ENCODE peak calls at places on chromosomes 6 and 20, in four cellular contexts. M, J, O and L are unnamed samples.
A peak's percentile ranks its signal among the peaks of the same experiment; 100 is the strongest.

GRCh38 chr6:8110725-8111124 is 8.4 kb upstream of the EEF1E1 start:
- DNase-seq in J (no peak), O (no peak), M (peak; percentile 85), L (no peak)

GRCh38 chr6:97440590-97441176 is 157.7 kb upstream of the MMS22L start:
- DNase-seq in M (peak; percentile 54), J (no peak), O (peak; percentile 3), L (peak; percentile 10)

GRCh38 chr20:51668515-51668914 is 99.7 kb downstream of the ATP9A start:
- DNase-seq in J (no peak), O (no peak), M (no peak), L (no peak)

GRCh38 chr20:47610247-47610944 is 108.7 kb downstream of the NCOA3 start:
- DNase-seq in J (no peak), M (no peak), O (peak; percentile 48), L (peak; percentile 93)

GRCh38 chr20:61477366-61477966 is 225.4 kb downstream of the CDH4 start:
- DNase-seq in J (no peak), M (no peak), O (no peak), L (no peak)

GRCh38 chr20:57791178-57791945 is 81.5 kb upstream of the PMEPA1 start:
- DNase-seq in O (no peak), M (no peak), J (no peak), L (no peak)

GRCh38 chr20:64064145-64064698 is 1.2 kb downstream of the TCEA2 start:
- DNase-seq in J (no peak), M (no peak), O (no peak), L (no peak)

GRCh38 chr6:167153523-167153959 is 4.2 kb downstream of the GPR31 start:
- DNase-seq in O (no peak), M (peak; percentile 15), J (no peak), L (peak; percentile 35)

GRCh38 chr6:26331809-26332226 is 33.2 kb upstream of the BTN3A2 start:
- DNase-seq in O (no peak), M (no peak), J (no peak), L (no peak)

GRCh38 chr6:36829919-36830544 is 9.2 kb downstream of the CPNE5 start:
- DNase-seq in O (no peak), J (no peak), M (peak; percentile 98), L (peak; percentile 82)

GRCh38 chr6:13447949-13448724 is 39.3 kb downstream of the GFOD1 start:
- DNase-seq in O (no peak), M (no peak), J (no peak), L (peak; percentile 31)

GRCh38 chr20:52801628-52802006 is 170.5 kb upstream of the TSHZ2 start:
- DNase-seq in M (no peak), O (no peak), J (no peak), L (no peak)

GRCh38 chr20:36400901-36401300 is 94.8 kb downstream of the DLGAP4 start:
- DNase-seq in O (no peak), J (no peak), M (no peak), L (no peak)

GRCh38 chr20:16201191-16201590 is 372.1 kb downstream of the KIF16B start:
- DNase-seq in O (no peak), M (no peak), J (no peak), L (no peak)

GRCh38 chr6:20879526-20879925 is 345.3 kb downstream of the CDKAL1 start:
- DNase-seq in M (peak; percentile 37), O (no peak), J (no peak), L (peak; percentile 78)
- TF ChIP-seq MAX in M (no peak), O (no peak), J (no peak), L (no peak)

GRCh38 chr6:44044154-44044539 is 83.1 kb downstream of the MRPL14 start:
- DNase-seq in M (peak; percentile 57), J (no peak), O (no peak), L (no peak)
- TF ChIP-seq JUN in M (no peak), J (no peak), O (no peak), L (no peak)

DNA sequence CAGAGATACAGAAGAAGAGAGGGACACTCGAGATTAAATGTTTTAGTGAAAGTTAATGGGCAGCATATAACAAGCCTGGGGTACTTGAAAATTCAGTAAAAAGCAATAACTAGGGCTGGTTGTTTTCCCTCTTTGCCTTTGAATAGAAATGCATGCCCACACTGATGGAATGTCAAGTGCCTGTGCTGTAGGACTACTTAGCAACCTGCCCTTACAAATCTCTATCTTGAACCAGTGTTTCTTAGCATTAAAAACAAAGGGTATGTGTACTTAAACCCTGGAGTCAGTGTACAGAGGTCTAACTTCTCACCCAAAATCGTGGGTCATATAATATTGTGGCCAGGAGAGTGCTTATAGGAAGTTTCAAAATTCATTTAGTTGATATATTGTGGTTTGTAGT is 37.1 kb downstream of the RNF144B start:
- DNase-seq in J (no peak), M (no peak), O (no peak), L (no peak)
- TF ChIP-seq POLR2AphosphoS5 in J (no peak), M (no peak), O (no peak), L (no peak)

DNA sequence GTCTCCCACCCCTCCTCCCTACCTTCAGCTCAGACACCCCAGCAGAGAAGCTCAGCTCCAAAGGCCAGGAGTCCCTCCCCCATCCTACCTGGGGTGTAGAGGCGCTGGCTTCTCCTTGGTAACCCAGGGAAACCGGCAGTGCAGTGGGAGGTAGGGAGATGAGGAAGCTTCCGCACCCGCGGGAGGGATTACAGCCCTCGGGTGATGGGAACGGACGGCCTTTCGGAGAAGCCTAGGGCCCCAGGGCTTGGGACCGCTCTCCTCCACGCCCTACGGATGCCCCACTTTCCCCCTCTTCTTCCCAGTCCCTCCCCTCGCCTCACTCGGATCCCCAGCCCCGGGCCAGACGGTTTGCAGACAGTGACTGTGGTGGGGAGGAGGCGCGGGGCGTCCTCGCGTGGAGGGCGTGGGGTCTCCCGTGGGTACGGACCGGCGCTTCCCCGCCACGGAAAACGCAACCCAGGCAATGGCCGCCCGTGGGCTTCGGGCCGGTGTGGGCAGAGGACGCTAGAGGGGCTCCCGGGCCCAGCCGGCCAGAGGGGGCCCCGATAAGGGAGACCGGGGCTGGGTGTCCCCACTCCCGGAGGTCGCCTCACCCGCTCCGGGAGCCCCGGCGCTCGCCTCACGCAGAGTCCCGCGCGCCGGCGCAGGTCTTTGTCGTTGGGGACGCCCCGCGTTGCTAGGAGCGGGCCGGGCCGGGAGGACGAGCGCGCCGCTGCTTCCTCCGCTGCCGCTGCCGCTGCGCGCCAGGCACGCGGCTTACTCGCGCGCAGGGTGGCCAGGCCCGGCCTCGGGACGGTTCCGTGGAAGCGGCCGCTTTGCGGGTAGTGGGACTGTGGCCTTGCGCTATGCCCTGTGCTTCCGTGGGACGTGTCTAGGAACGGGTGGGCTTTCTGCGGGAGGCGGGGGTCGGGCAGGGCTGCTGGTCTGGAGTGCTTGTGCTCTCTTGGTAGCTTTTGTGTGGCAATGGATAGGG is 15.8 kb downstream of the AARS2 start:
- DNase-seq in O (peak; percentile 53), J (peak; percentile 87), M (no peak), L (peak; percentile 21)
- TF ChIP-seq MAX in O (peak; percentile 81), J (peak; percentile 85), M (no peak), L (no peak)

DNA sequence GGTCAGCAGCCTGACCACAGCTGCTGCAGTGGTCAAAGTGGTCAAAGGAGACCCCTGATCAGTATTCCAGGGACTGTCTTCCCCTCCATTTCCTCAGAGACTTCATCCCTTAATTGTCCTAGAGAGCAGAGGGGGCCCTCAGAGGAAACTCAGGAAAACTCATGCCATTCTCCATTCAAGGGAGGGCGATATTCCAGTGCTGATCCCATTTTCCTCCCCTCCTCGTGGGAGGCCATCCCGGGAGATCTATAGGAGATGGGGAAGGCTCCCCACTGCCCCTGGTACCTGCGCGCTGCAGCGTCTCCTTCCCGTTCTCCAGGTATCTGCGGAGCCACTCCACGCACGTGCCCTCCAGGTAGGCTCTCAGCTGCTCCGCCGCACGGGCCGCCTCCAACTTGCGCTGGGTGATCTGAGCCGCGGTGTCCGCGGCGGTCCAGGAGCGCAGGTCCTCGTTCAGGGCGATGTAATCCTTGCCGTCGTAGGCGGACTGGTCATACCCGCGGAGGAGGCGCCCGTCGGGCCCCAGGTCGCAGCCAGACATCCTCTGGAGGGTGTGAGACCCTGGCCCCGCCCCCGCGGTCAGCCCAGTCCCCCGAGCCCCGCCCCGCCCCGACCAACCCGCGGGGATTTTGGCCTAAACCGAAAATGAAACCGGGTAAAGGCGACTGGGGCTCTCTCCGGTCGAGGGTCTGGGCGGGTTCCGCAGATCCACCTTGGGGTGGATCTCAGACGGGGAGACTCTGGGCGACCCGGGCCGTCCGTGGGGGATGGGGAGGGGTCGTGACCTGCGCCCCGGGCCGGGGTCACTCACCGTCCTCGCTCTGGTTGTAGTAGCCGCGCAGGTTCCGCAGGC is 878 bp downstream of the HLA-C start:
- DNase-seq in M (no peak), O (no peak), J (peak; percentile 79), L (peak; percentile 47)
- TF ChIP-seq JUN in M (no peak), O (no peak), J (no peak), L (no peak)

GRCh38 chr6:47084530-47084929 is 42.4 kb upstream of the ADGRF1 start:
- DNase-seq in J (no peak), O (no peak), M (no peak), L (no peak)
- TF ChIP-seq POLR2AphosphoS5 in J (no peak), O (no peak), M (no peak), L (no peak)

DNA sequence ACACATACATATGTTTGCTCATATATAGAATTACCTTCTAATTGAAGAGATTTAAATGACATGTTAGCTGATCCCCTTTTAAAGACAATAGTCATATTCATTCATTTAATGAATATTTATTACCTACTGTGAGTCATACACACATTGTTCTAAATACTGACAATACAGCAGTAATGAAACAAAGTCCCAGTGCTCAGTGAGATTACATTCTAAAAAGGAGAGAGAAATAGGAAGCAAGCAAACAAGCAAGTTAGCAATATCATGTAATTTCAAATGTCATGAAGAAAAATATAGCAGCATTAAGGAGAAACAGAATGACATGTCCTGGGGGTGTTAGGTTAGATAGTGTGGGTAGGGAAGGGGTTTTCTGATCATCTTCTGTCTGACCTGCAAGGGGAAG is 136.3 kb downstream of the ADGRB3 start:
- DNase-seq in J (no peak), M (no peak), O (no peak), L (no peak)
- TF ChIP-seq MAX in J (no peak), M (no peak), O (no peak), L (no peak)

DNA sequence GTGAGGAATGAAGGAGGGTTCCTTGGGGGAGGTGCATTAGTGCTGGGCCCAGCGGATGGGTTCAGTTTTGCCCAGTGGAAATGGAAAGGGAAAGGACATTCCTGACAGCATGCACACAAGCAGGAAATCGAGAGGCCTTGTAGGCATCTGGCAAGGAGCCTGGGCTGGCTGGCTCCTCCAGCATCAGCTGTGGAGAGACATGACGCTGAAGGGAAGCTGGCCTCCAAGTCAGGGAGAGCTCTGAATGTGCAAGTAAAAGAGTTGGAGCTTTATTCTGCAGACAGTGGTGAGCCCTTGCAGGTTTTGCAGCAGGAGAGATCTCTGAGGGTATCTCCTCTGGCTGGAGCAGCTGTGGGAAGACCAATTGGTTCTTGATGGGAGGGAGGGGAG is 154.3 kb downstream of the MRPL14 start:
- DNase-seq in J (no peak), O (no peak), M (no peak), L (peak; percentile 72)
- TF ChIP-seq JUN in J (no peak), O (no peak), M (no peak), L (no peak)

DNA sequence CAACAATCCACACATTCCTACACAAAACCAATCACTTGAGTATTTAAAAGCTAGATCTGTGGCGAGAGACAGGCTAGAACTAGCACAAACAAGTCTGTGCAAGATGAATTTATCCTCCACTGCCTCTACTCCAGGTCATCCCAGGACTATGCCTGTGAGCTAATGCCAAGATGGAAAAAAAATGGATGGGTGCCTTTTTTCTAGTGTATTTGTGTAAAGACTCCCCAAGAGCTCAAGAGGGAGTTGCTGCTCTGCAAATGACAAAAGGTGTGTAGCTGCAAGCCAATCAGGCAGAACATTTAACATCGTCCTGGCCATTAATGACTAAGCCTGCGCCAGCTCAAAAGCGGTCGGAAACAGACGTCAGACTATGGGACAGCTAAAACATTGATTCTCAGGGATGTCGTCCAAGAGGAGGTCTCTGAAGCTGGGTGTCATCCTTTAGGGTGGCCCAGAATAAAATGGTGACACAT is 21.9 kb downstream of the ATXN1 start:
- DNase-seq in M (peak; percentile 29), J (no peak), O (no peak), L (no peak)
- TF ChIP-seq POLR2AphosphoS5 in M (no peak), J (no peak), O (no peak), L (no peak)